ENCODE peak calls at places on chromosomes 3 and 15, in four cellular contexts. C, Y, A and Q are unnamed samples. For H3K4me1, the result is how much of the 10 kb centered on the place peaks cover.

GRCh38 chr3:79846148-79846933 is 78.5 kb upstream of the ROBO1 start:
- DNase-seq in C (no peak), Y (no peak), A (peak), Q (peak)

GRCh38 chr3:64121750-64122311 is 98.5 kb upstream of the PSMD6 start:
- DNase-seq in C (no peak), Y (no peak), A (no peak), Q (no peak)

GRCh38 chr3:24686764-24687163 is 192.1 kb upstream of the THRB start:
- DNase-seq in C (peak), Y (no peak), A (no peak), Q (no peak)

GRCh38 chr3:14837864-14838263 is 19.1 kb downstream of the FGD5 start:
- DNase-seq in C (no peak), Y (no peak), A (no peak), Q (no peak)

GRCh38 chr3:175601521-175601920 is 742.4 kb downstream of the NAALADL2 start:
- DNase-seq in C (peak), Y (no peak), A (no peak), Q (no peak)

GRCh38 chr3:181565416-181565815 is 146.3 kb upstream of the SOX2 start:
- DNase-seq in C (no peak), Y (no peak), A (no peak), Q (peak)

GRCh38 chr3:151923901-151924300 is 50.5 kb downstream of the SUCNR1 start:
- DNase-seq in C (peak), Y (no peak), A (no peak), Q (no peak)

GRCh38 chr15:31267161-31268107 is 59.2 kb upstream of the KLF13 start:
- DNase-seq in C (no peak), Y (no peak), A (peak), Q (no peak)

GRCh38 chr3:71271616-71272015 is 311.9 kb downstream of the FOXP1 start:
- DNase-seq in C (peak), Y (no peak), A (no peak), Q (no peak)

GRCh38 chr15:75599396-75599795 is 20.3 kb upstream of the PTPN9 start:
- DNase-seq in C (no peak), Y (no peak), A (no peak), Q (no peak)

GRCh38 chr3:172622916-172623700 is 87.8 kb downstream of the NCEH1 start:
- DNase-seq in C (peak), Y (no peak), A (no peak), Q (no peak)

GRCh38 chr15:98889930-98890695 is 117.5 kb downstream of the PGPEP1L start:
- DNase-seq in C (peak), Y (no peak), A (no peak), Q (peak)

GRCh38 chr15:81914734-81915234 is 131.0 kb downstream of the MEX3B start:
- DNase-seq in C (no peak), Y (no peak), A (no peak), Q (no peak)

GRCh38 chr3:115325539-115325938 is 178.5 kb upstream of the ZBTB20 start:
- DNase-seq in C (peak), Y (no peak), A (peak), Q (peak)

GRCh38 chr3:67335813-67336212 is 318.6 kb downstream of the SUCLG2 start:
- DNase-seq in C (no peak), Y (no peak), A (no peak), Q (no peak)

GRCh38 chr15:101283931-101284330 is 6.6 kb upstream of the SELENOS start:
- DNase-seq in C (no peak), Y (no peak), A (no peak), Q (no peak)

GRCh38 chr15:44308415-44308814 is 19.9 kb downstream of the GOLM2 start:
- DNase-seq in C (no peak), Y (no peak), A (no peak), Q (no peak)

GRCh38 chr15:31268108-31268501 is 58.5 kb upstream of the KLF13 start:
- DNase-seq in C (no peak), Y (no peak), A (peak), Q (no peak)

GRCh38 chr3:41162981-41163380 is 36.3 kb upstream of the CTNNB1 start:
- DNase-seq in C (no peak), Y (no peak), A (no peak), Q (no peak)

GRCh38 chr15:67531379-67532059 is 10.6 kb downstream of the C15orf61 start:
- DNase-seq in C (peak), Y (no peak), A (no peak), Q (no peak)

GRCh38 chr15:72130272-72130671 is 12.1 kb downstream of the SENP8 start:
- DNase-seq in C (no peak), Y (no peak), A (no peak), Q (no peak)

GRCh38 chr3:45551214-45552010 is 43.1 kb upstream of the LIMD1 start:
- DNase-seq in C (peak), Y (peak), A (no peak), Q (peak)

GRCh38 chr3:135239485-135239884 is 444.4 kb downstream of the EPHB1 start:
- DNase-seq in C (no peak), Y (no peak), A (no peak), Q (no peak)

GRCh38 chr15:84828433-84828908 is 11.3 kb downstream of the ALPK3 start:
- DNase-seq in C (no peak), Y (no peak), A (no peak), Q (no peak)

GRCh38 chr3:156677536-156677935 is 3.1 kb downstream of the TIPARP start:
- DNase-seq in C (no peak), Y (no peak), A (no peak), Q (no peak)

GRCh38 chr3:62582495-62583172 is 209.3 kb upstream of the FEZF2 start:
- DNase-seq in C (no peak), Y (no peak), A (no peak), Q (no peak)

GRCh38 chr3:12897537-12898289 is 56.3 kb upstream of the RPL32 start:
- DNase-seq in C (no peak), Y (no peak), A (no peak), Q (no peak)

GRCh38 chr15:31228980-31229826 is 97.4 kb upstream of the KLF13 start:
- DNase-seq in C (no peak), Y (no peak), A (peak), Q (peak)

GRCh38 chr3:35946121-35946856 is 307.0 kb downstream of the ARPP21 start:
- DNase-seq in C (peak), Y (no peak), A (no peak), Q (peak)

GRCh38 chr3:139317215-139317614 is 26.6 kb upstream of the MRPS22 start:
- DNase-seq in C (no peak), Y (no peak), A (no peak), Q (no peak)

GRCh38 chr3:114707225-114707860 is 413.5 kb downstream of the TIGIT start:
- DNase-seq in C (no peak), Y (no peak), A (no peak), Q (peak)

GRCh38 chr3:64122476-64122875 is 99.2 kb upstream of the PSMD6 start:
- DNase-seq in C (no peak), Y (no peak), A (no peak), Q (no peak)

GRCh38 chr3:53149699-53150098 is 11.3 kb upstream of the PRKCD start:
- DNase-seq in C (no peak), Y (no peak), A (no peak), Q (no peak)

GRCh38 chr3:53149006-53149690 is 11.9 kb upstream of the PRKCD start:
- DNase-seq in C (no peak), Y (no peak), A (no peak), Q (no peak)

GRCh38 chr3:53151465-53151864 is 9.5 kb upstream of the PRKCD start:
- DNase-seq in C (no peak), Y (no peak), A (no peak), Q (no peak)

GRCh38 chr3:53151870-53152269 is 9.1 kb upstream of the PRKCD start:
- DNase-seq in C (no peak), Y (no peak), A (no peak), Q (no peak)

GRCh38 chr3:53150247-53151085 is 10.5 kb upstream of the PRKCD start:
- DNase-seq in C (peak), Y (no peak), A (no peak), Q (no peak)
- H3K4me1 ChIP-seq in C (under half), Y (under half), A (under half), Q (under half)

DNA sequence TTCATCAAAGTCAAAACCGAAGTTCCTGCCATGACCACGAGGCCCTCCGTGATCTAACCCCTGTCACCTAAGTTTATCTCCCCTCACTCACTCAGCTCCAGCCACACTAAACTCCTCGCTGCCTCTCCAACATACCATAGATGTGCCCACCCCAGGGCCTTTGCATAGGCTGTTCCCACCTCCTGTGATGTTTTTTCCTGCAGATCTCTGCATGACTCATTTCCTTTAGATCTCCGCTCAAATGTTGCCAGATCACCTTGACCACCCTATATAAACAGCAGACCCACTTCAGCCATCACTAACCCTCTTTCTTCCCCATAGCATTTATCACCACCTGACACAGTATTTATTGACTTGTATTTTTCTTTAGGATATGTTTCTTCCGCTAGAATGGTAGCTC is 58.5 kb downstream of the HRH1 start:
- DNase-seq in C (no peak), Y (no peak), A (no peak), Q (peak)
- H3K56ac ChIP-seq in C (no peak), Y (no peak), A (no peak), Q (no peak)

GRCh38 chr15:29323557-29323956 is 53.9 kb upstream of the NSMCE3 start:
- DNase-seq in C (no peak), Y (no peak), A (no peak), Q (no peak)

GRCh38 chr15:29316422-29316821 is 46.8 kb upstream of the NSMCE3 start:
- DNase-seq in C (no peak), Y (no peak), A (no peak), Q (no peak)

GRCh38 chr15:29319823-29320222 is 50.2 kb upstream of the NSMCE3 start:
- DNase-seq in C (no peak), Y (no peak), A (peak), Q (no peak)

GRCh38 chr15:29324746-29325145 is 55.1 kb upstream of the NSMCE3 start:
- DNase-seq in C (no peak), Y (no peak), A (no peak), Q (no peak)

DNA sequence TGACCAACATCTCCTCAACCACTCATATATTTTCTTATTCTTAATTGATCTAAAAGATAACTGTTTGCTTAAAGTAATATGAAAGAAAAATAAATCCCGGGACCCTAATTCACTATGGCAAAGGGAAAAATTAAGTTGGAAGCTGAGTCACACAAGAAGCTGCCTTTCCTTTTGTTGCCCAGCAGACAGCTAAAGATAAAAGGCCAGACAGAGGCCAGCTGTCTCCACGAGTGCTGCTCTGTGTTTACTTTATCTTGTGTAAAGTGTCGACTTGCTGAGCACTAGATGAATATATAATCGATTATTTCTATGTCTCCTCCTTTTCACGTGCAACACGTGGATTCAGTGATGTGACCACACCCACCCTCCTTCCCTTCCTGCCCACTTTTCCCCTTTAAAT is 52.8 kb upstream of the NSMCE3 start:
- DNase-seq in C (peak), Y (no peak), A (no peak), Q (peak)
- H3K4me2 ChIP-seq in C (no peak), Y (no peak), A (no peak), Q (no peak)

GRCh38 chr3:43291546-43291945 is 5.2 kb downstream of the SNRK start:
- DNase-seq in C (no peak), Y (no peak), A (no peak), Q (no peak)

GRCh38 chr3:43296565-43296964 is 10.2 kb downstream of the SNRK start:
- DNase-seq in C (peak), Y (no peak), A (no peak), Q (no peak)

GRCh38 chr3:43298761-43299160 is 12.4 kb downstream of the SNRK start:
- DNase-seq in C (no peak), Y (no peak), A (no peak), Q (no peak)

GRCh38 chr3:43298292-43298691 is 12.0 kb downstream of the SNRK start:
- DNase-seq in C (no peak), Y (no peak), A (no peak), Q (no peak)

GRCh38 chr3:43294975-43295374 is 8.6 kb downstream of the SNRK start:
- DNase-seq in C (no peak), Y (no peak), A (no peak), Q (no peak)
- H3K4me1 ChIP-seq in C (under half), Y (under half), A (under half), Q (under half)